ENCODE peak calls at places on chromosomes 11 and 22, in five cellular contexts. D, A, B, Z and H are unnamed samples.

GRCh38 chr11:64449381-64450167 is 90.6 kb downstream of the RPS6KA4 start:
- DNase-seq in Z (peak; percentile 74), A (peak; percentile 75), D (peak; percentile 86), B (peak; percentile 89), H (peak; percentile 82)

GRCh38 chr22:44180706-44181032 is at the start of gene PARVG:
- DNase-seq in A (peak; percentile 66), Z (no peak), B (no peak), D (peak; percentile 28), H (peak; percentile 31)

GRCh38 chr22:17785185-17786184 is 11.2 kb upstream of the BID start:
- DNase-seq in A (peak; percentile 71), B (no peak), D (peak; percentile 54), Z (peak; percentile 41), H (peak; percentile 79)

GRCh38 chr11:26227311-26227710 is 104.6 kb upstream of the ANO3 start:
- DNase-seq in B (peak; percentile 37), D (peak; percentile 36), A (peak; percentile 82), Z (no peak), H (peak; percentile 82)

GRCh38 chr11:39817248-39817647 is 1642.2 kb downstream of the LRRC4C start:
- DNase-seq in Z (no peak), D (peak; percentile 30), A (no peak), B (no peak), H (no peak)

GRCh38 chr11:65663634-65664200 is 1.0 kb upstream of the RELA start:
- DNase-seq in Z (no peak), A (no peak), D (peak; percentile 76), B (peak; percentile 72), H (peak; percentile 31)

GRCh38 chr11:72773291-72773690 is 20.6 kb downstream of the STARD10 start:
- DNase-seq in A (no peak), B (peak; percentile 87), D (peak; percentile 82), Z (no peak), H (no peak)

GRCh38 chr22:37631448-37632173 is 7.9 kb upstream of the SH3BP1 start:
- DNase-seq in D (no peak), Z (no peak), B (no peak), A (no peak), H (no peak)

GRCh38 chr11:120310875-120311274 is 14.2 kb upstream of the TLCD5 start:
- DNase-seq in D (peak; percentile 46), Z (no peak), A (no peak), B (no peak), H (no peak)

GRCh38 chr11:71200761-71201160 is 51.6 kb downstream of the SHANK2 start:
- DNase-seq in Z (no peak), D (no peak), B (no peak), A (no peak), H (peak; percentile 71)

GRCh38 chr11:10526974-10527918 is 13.7 kb downstream of the RNF141 start:
- DNase-seq in D (no peak), Z (peak; percentile 88), B (no peak), A (no peak), H (no peak)

GRCh38 chr11:79243412-79244174 is 197.2 kb downstream of the TENM4 start:
- DNase-seq in A (no peak), B (no peak), D (no peak), Z (no peak), H (no peak)

GRCh38 chr11:73912045-73912444 is 35.2 kb downstream of the PAAF1 start:
- DNase-seq in D (no peak), Z (no peak), B (no peak), A (no peak), H (no peak)

GRCh38 chr22:25364736-25365241 is 145.3 kb downstream of the CRYBB2 start:
- DNase-seq in B (no peak), Z (no peak), D (no peak), A (no peak), H (no peak)

GRCh38 chr22:47570300-47570685 is 807.8 kb downstream of the TBC1D22A start:
- DNase-seq in B (no peak), A (no peak), D (no peak), Z (no peak), H (no peak)

GRCh38 chr11:87451400-87451799 is 413.7 kb downstream of the TMEM135 start:
- DNase-seq in A (no peak), D (no peak), B (no peak), Z (no peak), H (no peak)
- TF ChIP-seq EZH2phosphoT487 in A (no peak), D (no peak), B (no peak), Z (no peak), H (no peak)

GRCh38 chr11:77473001-77473800 is 693 bp downstream of the PAK1 start:
- DNase-seq in A (peak; percentile 68), B (peak; percentile 78), D (peak; percentile 77), Z (no peak), H (no peak)
- H3K27ac ChIP-seq in A (peak overlapping the region; percentile 33), B (no peak overlapping the region), D (peak overlapping the region; percentile 92), Z (peak overlapping the region; percentile 52), H (no peak overlapping the region)

GRCh38 chr11:34587282-34587677 is 33.6 kb upstream of the EHF start:
- DNase-seq in B (no peak), A (no peak), D (no peak), Z (no peak), H (no peak)

GRCh38 chr11:34585870-34586654 is 34.8 kb upstream of the EHF start:
- DNase-seq in Z (peak; percentile 56), A (peak; percentile 55), D (peak; percentile 79), B (peak; percentile 33), H (peak; percentile 33)

GRCh38 chr11:34585304-34585869 is 35.5 kb upstream of the EHF start:
- DNase-seq in Z (no peak), B (no peak), A (no peak), D (no peak), H (no peak)

GRCh38 chr11:34588023-34588422 is 32.9 kb upstream of the EHF start:
- DNase-seq in A (no peak), D (no peak), Z (no peak), B (no peak), H (no peak)

GRCh38 chr11:34586655-34587281 is 34.1 kb upstream of the EHF start:
- DNase-seq in B (no peak), D (no peak), A (no peak), Z (no peak), H (no peak)
- H2AFZ ChIP-seq in B (peak overlapping the region; percentile 50), D (no peak overlapping the region), A (peak overlapping the region; percentile 13), Z (peak overlapping the region; percentile 73), H (no peak overlapping the region)

GRCh38 chr11:94193288-94193687 is 64.6 kb downstream of the PANX1 start:
- DNase-seq in B (no peak), Z (no peak), A (no peak), D (no peak), H (no peak)
- TF ChIP-seq EZH2phosphoT487 in B (no peak), Z (no peak), A (no peak), D (no peak), H (no peak)

DNA sequence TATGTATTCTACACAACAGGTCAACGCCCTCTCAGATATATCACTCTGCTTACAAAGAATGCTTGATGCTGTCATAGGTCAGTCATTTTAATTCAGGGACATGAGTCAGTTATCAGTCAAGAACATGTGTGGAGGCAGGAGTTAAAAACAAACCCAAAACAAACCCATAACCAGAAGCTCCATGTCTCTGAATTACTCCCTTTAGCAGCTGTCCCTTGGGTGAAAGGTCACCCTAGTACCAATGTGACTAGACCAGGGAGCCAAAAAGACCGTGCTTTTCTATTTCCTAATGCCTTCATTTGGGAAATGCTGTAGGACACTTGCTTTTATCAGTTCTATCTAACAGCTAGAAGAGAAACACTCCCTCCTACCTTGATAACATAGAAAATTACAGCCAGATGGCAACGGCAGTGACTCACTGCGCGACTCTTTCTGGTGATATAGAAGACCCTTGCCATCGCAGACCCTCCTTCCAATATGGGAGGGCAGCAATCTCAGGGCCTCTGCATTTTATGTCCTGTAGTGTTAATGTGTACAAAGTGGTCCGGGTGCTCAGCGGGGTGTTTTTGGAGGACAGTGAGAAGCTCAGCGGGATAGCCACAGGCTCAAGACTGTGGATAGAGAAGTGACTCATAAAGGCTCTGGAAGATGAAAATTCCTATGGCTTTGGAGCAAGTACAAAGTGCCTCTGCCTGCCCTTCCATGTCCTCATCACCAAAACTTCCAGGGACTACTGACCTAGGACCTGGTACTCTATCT is 24.8 kb downstream of the APOL5 start:
- DNase-seq in A (no peak), Z (peak; percentile 73), B (no peak), D (no peak), H (no peak)
- H3K27ac ChIP-seq in A (no peak overlapping the region), Z (peak overlapping the region; percentile 51), B (peak overlapping the region; percentile 86), D (peak overlapping the region; percentile 9), H (no peak overlapping the region)

GRCh38 chr11:14499178-14499559 is 442 bp downstream of the COPB1 start:
- DNase-seq in A (no peak), D (peak; percentile 34), Z (no peak), B (no peak), H (peak; percentile 29)

GRCh38 chr11:14502039-14502438 is 2.4 kb upstream of the COPB1 start:
- DNase-seq in Z (no peak), D (no peak), B (no peak), A (no peak), H (no peak)

GRCh38 chr11:14503023-14503422 is 3.4 kb upstream of the COPB1 start:
- DNase-seq in A (no peak), D (no peak), Z (no peak), B (no peak), H (no peak)

GRCh38 chr11:14499560-14500180 is at the start of gene COPB1:
- DNase-seq in B (peak; percentile 90), Z (peak; percentile 88), D (peak; percentile 95), A (peak; percentile 94), H (peak; percentile 94)

DNA sequence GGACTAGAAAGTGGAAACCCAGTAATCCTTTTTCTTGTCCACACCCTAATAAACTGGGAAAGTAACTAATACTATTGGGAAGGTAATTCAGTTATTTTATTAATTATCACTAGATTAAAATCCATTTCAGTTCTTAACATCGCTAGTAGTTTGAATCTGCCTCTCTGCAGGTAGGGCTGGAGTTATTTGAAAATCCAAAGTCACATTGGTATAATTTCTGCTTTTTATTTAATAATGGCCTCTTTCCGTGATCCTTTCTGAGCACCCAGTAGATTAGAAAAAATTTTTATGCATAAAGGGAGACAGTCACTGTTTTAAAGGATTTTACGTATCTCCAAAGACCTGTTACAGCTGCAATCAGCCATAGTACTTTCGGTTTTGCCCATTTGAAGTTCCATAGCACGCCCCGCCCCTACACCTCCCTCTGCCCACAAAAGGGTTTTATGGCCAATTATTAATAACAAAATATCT is 605 bp upstream of the COPB1 start:
- DNase-seq in A (peak; percentile 75), D (peak; percentile 63), Z (no peak), B (peak; percentile 48), H (peak; percentile 71)
- H2AFZ ChIP-seq in A (peak overlapping the region; percentile 82), D (peak overlapping the region; percentile 79), Z (no peak overlapping the region), B (peak overlapping the region; percentile 93), H (peak overlapping the region; percentile 99)

DNA sequence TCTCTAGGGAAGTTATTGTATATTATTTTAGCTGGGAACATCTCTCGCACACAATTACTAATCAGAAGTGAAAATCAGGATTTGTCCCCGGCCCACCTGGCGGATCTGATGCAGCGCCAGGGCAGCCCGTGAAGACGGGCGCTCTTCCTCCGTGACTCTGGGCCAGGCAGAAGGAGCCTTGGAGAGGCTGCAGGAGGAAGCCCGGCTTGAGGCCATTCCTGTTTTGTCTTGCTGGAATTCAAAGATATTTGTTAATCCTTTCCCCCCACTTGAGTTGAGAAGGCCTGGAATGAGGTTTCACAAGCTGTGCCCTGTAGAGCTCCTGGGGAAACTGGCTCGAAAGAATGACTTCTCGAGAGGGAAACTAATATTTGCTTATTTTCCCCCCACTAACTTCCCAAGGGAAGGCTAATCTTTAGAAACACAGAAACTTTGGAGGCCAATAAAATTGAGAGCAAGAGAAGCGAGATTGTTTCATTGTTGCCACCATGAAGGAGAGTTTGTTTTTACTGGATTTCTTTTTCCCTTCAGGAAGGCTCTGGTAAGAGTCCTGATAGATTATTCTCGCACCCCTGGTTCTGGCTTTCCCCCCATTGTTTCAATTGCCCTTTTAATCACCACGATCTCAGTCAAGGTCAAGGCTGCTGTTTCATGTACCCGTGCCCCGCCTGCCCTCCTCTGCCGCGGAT is 92.8 kb upstream of the SEPTIN5 start:
- DNase-seq in A (no peak), B (no peak), Z (no peak), D (no peak), H (no peak)
- TF ChIP-seq EZH2phosphoT487 in A (no peak), B (no peak), Z (no peak), D (no peak), H (no peak)